ENCODE peak calls at places on chromosome X, in four cellular contexts. B is breast epithelium, I is HepG2, A is Peyer's patch. V is an unnamed sample.

GRCh38 chrX:48700246-48700645 is 3.7 kb downstream of the SUV39H1 start:
- DNase-seq in B (no peak), I (no peak), A (no peak), V (no peak)

GRCh38 chrX:1322393-1322792 is 14.2 kb upstream of the IL3RA start:
- DNase-seq in B (no peak), I (no peak), A (no peak), V (no peak)

GRCh38 chrX:5726246-5726645 is 502.4 kb downstream of the NLGN4X start:
- DNase-seq in B (no peak), I (no peak), A (no peak), V (no peak)

GRCh38 chrX:104922206-104922621 is 298.3 kb downstream of the TEX13A start:
- DNase-seq in B (peak), I (peak), A (peak), V (peak)

GRCh38 chrX:127884921-127885320 is 167.3 kb downstream of the ACTRT1 start:
- DNase-seq in B (no peak), I (no peak), A (no peak), V (no peak)

GRCh38 chrX:53239474-53239873 is 14.5 kb upstream of the KDM5C start:
- DNase-seq in B (no peak), I (peak), A (no peak), V (no peak)

GRCh38 chrX:6732101-6732500 is 197.2 kb upstream of the VCX3A start:
- DNase-seq in B (no peak), I (no peak), A (no peak), V (no peak)

GRCh38 chrX:124028177-124028576 is 66.7 kb downstream of the STAG2 start:
- DNase-seq in B (no peak), I (no peak), A (no peak), V (no peak)

GRCh38 chrX:69614896-69615295 is 1.0 kb upstream of the EDA start:
- DNase-seq in B (no peak), I (no peak), A (no peak), V (no peak)

GRCh38 chrX:83984961-83985360 is 124.0 kb downstream of the CYLC1 start:
- DNase-seq in B (no peak), I (no peak), A (no peak), V (no peak)

GRCh38 chrX:124726881-124727280 is 380.5 kb downstream of the SH2D1A start:
- DNase-seq in B (no peak), I (no peak), A (no peak), V (no peak)

GRCh38 chrX:21926527-21927278 is 13.8 kb upstream of the SMS start:
- DNase-seq in B (no peak), I (peak), A (no peak), V (no peak)

GRCh38 chrX:1521459-1521956 is 15.5 kb downstream of the P2RY8 start:
- DNase-seq in B (no peak), I (peak), A (no peak), V (peak)

GRCh38 chrX:103063191-103063845 is 653 bp downstream of the BEX1 start:
- DNase-seq in B (no peak), I (peak), A (no peak), V (no peak)

GRCh38 chrX:32276153-32276552 is 935.2 kb downstream of the DMD start:
- DNase-seq in B (no peak), I (no peak), A (no peak), V (no peak)

GRCh38 chrX:24214568-24214967 is 65.0 kb downstream of the ZFX start:
- DNase-seq in B (no peak), I (no peak), A (no peak), V (no peak)

GRCh38 chrX:129980540-129981206 is 1.8 kb upstream of the BCORL1 start:
- DNase-seq in B (no peak), I (peak), A (peak), V (peak)

GRCh38 chrX:110966839-110967238 is 129.2 kb upstream of the PAK3 start:
- DNase-seq in B (no peak), I (peak), A (no peak), V (no peak)

GRCh38 chrX:71617742-71618141 is 569 bp downstream of the CXCR3 start:
- DNase-seq in B (no peak), I (no peak), A (no peak), V (no peak)

GRCh38 chrX:29299689-29300088 is 712.4 kb downstream of the IL1RAPL1 start:
- DNase-seq in B (no peak), I (no peak), A (no peak), V (no peak)

GRCh38 chrX:50814701-50815476 is 895 bp upstream of the SHROOM4 start:
- DNase-seq in B (no peak), I (no peak), A (peak), V (no peak)

GRCh38 chrX:43560247-43560946 is 95.7 kb upstream of the MAOA start:
- DNase-seq in B (no peak), I (no peak), A (peak), V (no peak)

GRCh38 chrX:79564362-79564761 is 197.2 kb upstream of the ITM2A start:
- DNase-seq in B (no peak), I (no peak), A (no peak), V (no peak)

GRCh38 chrX:80022363-80023031 is 7.9 kb downstream of the TBX22 start:
- DNase-seq in B (no peak), I (no peak), A (no peak), V (no peak)

GRCh38 chrX:72045552-72046277 is 86.0 kb downstream of the RTL5 start:
- DNase-seq in B (peak), I (no peak), A (no peak), V (no peak)

GRCh38 chrX:43898406-43898805 is 16.2 kb upstream of the MAOB start:
- DNase-seq in B (no peak), I (no peak), A (no peak), V (no peak)

GRCh38 chrX:1178580-1179057 is 33.8 kb downstream of the CRLF2 start:
- DNase-seq in B (no peak), I (no peak), A (no peak), V (no peak)

GRCh38 chrX:131783555-131784338 is 239.4 kb upstream of the STK26 start:
- DNase-seq in B (peak), I (no peak), A (no peak), V (peak)

GRCh38 chrX:47063179-47063578 is 15.1 kb upstream of the RGN start:
- DNase-seq in B (no peak), I (peak), A (no peak), V (no peak)

GRCh38 chrX:120309873-120310730 is 1.2 kb downstream of the TMEM255A start:
- DNase-seq in B (no peak), I (no peak), A (no peak), V (no peak)

GRCh38 chrX:25968920-25969319 is 169.2 kb upstream of the MAGEB18 start:
- DNase-seq in B (no peak), I (peak), A (no peak), V (no peak)

GRCh38 chrX:37906357-37906756 is 59.0 kb upstream of the DYNLT3 start:
- DNase-seq in B (no peak), I (no peak), A (no peak), V (no peak)

GRCh38 chrX:111041018-111041462 is 55.0 kb upstream of the PAK3 start:
- DNase-seq in B (peak), I (peak), A (no peak), V (no peak)

GRCh38 chrX:133859336-133859735 is 126.1 kb downstream of the GPC3 start:
- DNase-seq in B (no peak), I (no peak), A (no peak), V (no peak)

GRCh38 chrX:49079489-49080428 is at the start of gene WDR45:
- DNase-seq in B (peak), I (peak), A (peak), V (peak)

GRCh38 chrX:95383778-95384177 is 1300.9 kb upstream of the DIAPH2 start:
- DNase-seq in B (no peak), I (no peak), A (no peak), V (no peak)

DNA sequence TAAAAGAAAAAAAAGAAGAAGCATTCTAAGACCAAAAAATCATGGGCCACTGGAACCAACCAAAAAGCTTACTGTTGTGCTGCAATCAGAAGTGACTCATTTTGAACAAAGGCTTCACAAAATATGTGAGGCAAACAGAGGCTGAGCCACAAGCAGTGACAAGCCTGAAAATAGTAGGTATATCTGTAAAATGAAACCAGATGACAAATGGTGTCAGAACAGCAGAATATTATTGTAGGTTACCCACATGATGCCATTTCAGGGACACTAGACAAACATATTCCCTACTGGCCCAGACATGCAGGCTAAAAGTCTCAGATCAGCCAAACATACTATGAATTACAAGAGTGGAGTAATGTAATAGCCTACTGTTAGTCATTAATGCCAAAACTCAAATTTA is 1301.8 kb upstream of the DIAPH2 start:
- DNase-seq in B (no peak), I (no peak), A (no peak), V (no peak)
- H3K27ac ChIP-seq in B (no peak), I (no peak), A (no peak), V (no peak)

GRCh38 chrX:16739574-16739973 is 20.2 kb downstream of the SYAP1 start:
- DNase-seq in B (no peak), I (peak), A (no peak), V (no peak)
- H3K27ac ChIP-seq in B (no peak), I (no peak), A (no peak), V (no peak)

GRCh38 chrX:148958896-148959295 is 458.5 kb downstream of the AFF2 start:
- DNase-seq in B (no peak), I (no peak), A (no peak), V (no peak)
- H3K27ac ChIP-seq in B (no peak), I (no peak), A (no peak), V (no peak)

DNA sequence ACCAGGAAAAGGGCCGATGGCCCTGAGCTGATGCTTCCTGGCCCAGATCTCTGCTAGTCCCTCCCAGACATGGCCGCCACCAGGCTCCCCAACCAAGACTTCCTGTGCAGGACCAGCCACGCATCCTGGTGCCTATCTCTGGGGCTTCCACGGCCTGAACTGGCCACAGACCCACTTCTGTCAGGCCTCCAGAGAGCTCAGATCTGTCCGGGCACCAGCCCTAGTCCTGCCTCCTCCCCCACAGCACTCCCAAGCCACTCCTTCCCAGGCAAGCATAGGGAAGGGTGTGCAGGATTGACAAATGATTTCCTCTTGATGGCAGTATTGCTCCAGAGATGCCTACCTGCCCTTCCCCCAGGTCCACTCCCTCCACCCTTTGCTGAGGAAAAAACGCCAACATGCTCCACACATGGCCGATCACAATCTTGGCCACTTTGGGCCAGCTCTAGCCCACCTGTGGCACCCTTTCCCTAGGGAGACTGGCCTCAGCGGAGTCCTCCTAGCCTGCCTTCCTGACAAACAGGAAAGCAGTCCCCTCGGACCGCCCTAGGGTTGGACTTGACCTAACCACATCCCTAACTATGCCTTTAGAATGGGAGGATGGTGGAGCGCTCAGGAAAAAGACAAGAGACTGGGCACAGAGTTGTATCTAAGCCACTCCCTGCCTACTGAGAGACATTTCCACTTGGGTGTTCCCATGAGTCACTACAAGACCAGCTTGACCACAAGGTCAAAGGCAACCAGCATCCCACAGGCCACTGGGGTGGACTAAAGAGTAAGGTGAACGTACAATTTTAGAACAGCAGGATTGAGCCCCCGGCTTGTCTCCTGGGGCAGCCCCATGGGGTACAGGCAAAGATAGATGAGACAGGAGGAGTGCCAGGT is 277.5 kb upstream of the AGTR2 start:
- DNase-seq in B (peak), I (peak), A (peak), V (peak)
- H3K27ac ChIP-seq in B (peak), I (peak), A (no peak), V (no peak)

GRCh38 chrX:10039821-10040793 is 72.9 kb downstream of the CLDN34 start:
- DNase-seq in B (no peak), I (peak), A (no peak), V (no peak)

GRCh38 chrX:10042055-10042454 is 74.9 kb downstream of the CLDN34 start:
- DNase-seq in B (no peak), I (no peak), A (no peak), V (no peak)

GRCh38 chrX:10040961-10041360 is 73.8 kb downstream of the CLDN34 start:
- DNase-seq in B (no peak), I (no peak), A (no peak), V (no peak)

GRCh38 chrX:10043386-10043785 is 76.2 kb downstream of the CLDN34 start:
- DNase-seq in B (no peak), I (no peak), A (no peak), V (no peak)

GRCh38 chrX:10041383-10041782 is 74.2 kb downstream of the CLDN34 start:
- DNase-seq in B (peak), I (no peak), A (no peak), V (no peak)
- H3K27ac ChIP-seq in B (no peak), I (no peak), A (no peak), V (no peak)

GRCh38 chrX:9352683-9353430 is 112.0 kb upstream of the TBL1X start:
- DNase-seq in B (no peak), I (peak), A (no peak), V (no peak)
- H3K27ac ChIP-seq in B (no peak), I (no peak), A (peak), V (peak)

GRCh38 chrX:19343462-19344206 is at the start of gene PDHA1:
- DNase-seq in B (peak), I (peak), A (peak), V (peak)

GRCh38 chrX:19344207-19344534 is 444 bp downstream of the PDHA1 start:
- DNase-seq in B (no peak), I (no peak), A (no peak), V (no peak)

GRCh38 chrX:19342331-19342906 is 1.3 kb upstream of the PDHA1 start:
- DNase-seq in B (no peak), I (no peak), A (no peak), V (no peak)

GRCh38 chrX:19344661-19345060 is 934 bp downstream of the PDHA1 start:
- DNase-seq in B (no peak), I (no peak), A (no peak), V (no peak)

GRCh38 chrX:19343085-19343461 is 654 bp upstream of the PDHA1 start:
- DNase-seq in B (no peak), I (peak), A (no peak), V (no peak)
- H3K27ac ChIP-seq in B (peak), I (peak), A (peak), V (peak)

DNA sequence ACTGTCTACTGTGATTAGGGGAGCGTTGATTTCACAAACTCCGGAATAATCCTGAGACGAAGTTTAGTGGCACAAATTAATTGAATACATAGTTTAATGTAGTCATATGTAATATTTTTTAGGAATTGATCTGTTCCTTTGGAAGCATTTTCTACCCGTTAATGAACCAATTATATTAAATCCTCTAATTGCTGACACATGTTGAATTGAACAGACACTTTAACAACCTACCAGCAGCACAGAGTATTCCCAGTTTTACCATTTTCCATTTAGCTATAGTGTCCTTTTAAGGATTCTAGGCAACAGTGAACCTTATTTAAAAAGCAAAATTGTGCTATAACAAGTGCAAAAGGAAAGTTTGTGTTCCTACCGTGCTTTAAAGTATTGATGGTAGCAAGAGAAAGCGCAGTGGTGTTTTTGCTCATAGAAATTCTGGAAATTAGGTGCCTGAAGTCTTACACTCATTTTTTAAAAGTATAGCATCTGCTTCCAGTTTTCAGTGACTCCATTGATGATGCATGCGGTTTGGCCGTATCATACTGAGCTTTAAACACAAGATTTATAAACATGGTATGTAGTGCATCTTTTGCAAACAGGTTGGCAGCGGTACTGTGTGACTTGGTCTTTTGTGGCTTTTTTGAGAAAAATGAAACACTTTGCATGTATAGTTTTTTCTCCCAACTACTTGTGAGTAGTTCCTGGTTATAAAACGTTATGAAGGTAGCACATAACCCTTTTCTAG is 1.8 kb downstream of the DDX3X start:
- DNase-seq in B (no peak), I (no peak), A (no peak), V (no peak)
- H3K27ac ChIP-seq in B (peak), I (peak), A (peak), V (peak)

GRCh38 chrX:136193771-136194170 is 46.4 kb downstream of the FHL1 start:
- DNase-seq in B (no peak), I (no peak), A (no peak), V (no peak)
- H3K27ac ChIP-seq in B (no peak), I (no peak), A (no peak), V (no peak)

GRCh38 chrX:154458954-154459829 is 1.1 kb downstream of the PLXNA3 start:
- DNase-seq in B (no peak), I (no peak), A (peak), V (no peak)

GRCh38 chrX:154457491-154458115 is 478 bp upstream of the PLXNA3 start:
- DNase-seq in B (no peak), I (no peak), A (peak), V (peak)

GRCh38 chrX:154460326-154460725 is 2.2 kb downstream of the PLXNA3 start:
- DNase-seq in B (no peak), I (no peak), A (no peak), V (no peak)

GRCh38 chrX:154459843-154460242 is 1.8 kb downstream of the PLXNA3 start:
- DNase-seq in B (no peak), I (no peak), A (no peak), V (no peak)

GRCh38 chrX:154458116-154458953 is at the start of gene PLXNA3:
- DNase-seq in B (no peak), I (no peak), A (peak), V (peak)
- H3K27ac ChIP-seq in B (peak), I (no peak), A (peak), V (peak)

V was measured in effector memory CD4-positive, alpha-beta T cell.